ENCODE peak calls at places on chromosomes 1 and 21, in eight cellular contexts. One of them, this sample, is unnamed. For H3K36me3 and H3K9me3, the result is how much of the 10 kb centered on the place peaks cover.

GRCh38 chr1:203342192-203342940 is 8.6 kb downstream of the FMOD start:
- DNase-seq in mucosa of descending colon: peak
- DNase-seq in breast epithelium: no peak
- DNase-seq in H1: no peak
- DNase-seq in astrocyte: peak
- DNase-seq in esophagus squamous epithelium: no peak
- DNase-seq in stomach: peak
- DNase-seq in endothelial cell of umbilical vein: peak
- DNase-seq in this sample: peak

GRCh38 chr1:213419369-213420030 is 368.5 kb downstream of the RPS6KC1 start:
- DNase-seq in H1: no peak
- DNase-seq in stomach: no peak
- DNase-seq in mucosa of descending colon: no peak
- DNase-seq in esophagus squamous epithelium: no peak
- DNase-seq in breast epithelium: no peak
- DNase-seq in astrocyte: no peak
- DNase-seq in endothelial cell of umbilical vein: no peak
- DNase-seq in this sample: no peak

GRCh38 chr1:36843906-36844610 is 190.3 kb downstream of the GRIK3 start:
- DNase-seq in H1: no peak
- DNase-seq in stomach: no peak
- DNase-seq in endothelial cell of umbilical vein: no peak
- DNase-seq in astrocyte: no peak
- DNase-seq in mucosa of descending colon: no peak
- DNase-seq in breast epithelium: no peak
- DNase-seq in esophagus squamous epithelium: no peak
- DNase-seq in this sample: no peak

GRCh38 chr1:30984167-30984870 is 75.8 kb upstream of the SDC3 start:
- DNase-seq in stomach: no peak
- DNase-seq in astrocyte: no peak
- DNase-seq in esophagus squamous epithelium: no peak
- DNase-seq in endothelial cell of umbilical vein: no peak
- DNase-seq in H1: no peak
- DNase-seq in breast epithelium: no peak
- DNase-seq in mucosa of descending colon: no peak
- DNase-seq in this sample: no peak

GRCh38 chr21:35329940-35330670 is 281.0 kb upstream of the RUNX1 start:
- DNase-seq in stomach: no peak
- DNase-seq in breast epithelium: no peak
- DNase-seq in H1: no peak
- DNase-seq in astrocyte: no peak
- DNase-seq in mucosa of descending colon: no peak
- DNase-seq in endothelial cell of umbilical vein: no peak
- DNase-seq in esophagus squamous epithelium: no peak
- DNase-seq in this sample: no peak

GRCh38 chr1:65213271-65213905 is 65.4 kb downstream of the AK4 start:
- DNase-seq in astrocyte: no peak
- DNase-seq in H1: no peak
- DNase-seq in mucosa of descending colon: no peak
- DNase-seq in breast epithelium: no peak
- DNase-seq in endothelial cell of umbilical vein: no peak
- DNase-seq in esophagus squamous epithelium: no peak
- DNase-seq in stomach: no peak
- DNase-seq in this sample: no peak

GRCh38 chr1:41935226-41935625 is 16.5 kb upstream of the HIVEP3 start:
- DNase-seq in astrocyte: peak
- DNase-seq in stomach: no peak
- DNase-seq in mucosa of descending colon: no peak
- DNase-seq in endothelial cell of umbilical vein: peak
- DNase-seq in H1: no peak
- DNase-seq in esophagus squamous epithelium: no peak
- DNase-seq in breast epithelium: no peak
- DNase-seq in this sample: no peak

GRCh38 chr1:156876281-156876680 is 15.6 kb downstream of the NTRK1 start:
- DNase-seq in esophagus squamous epithelium: no peak
- DNase-seq in breast epithelium: no peak
- DNase-seq in stomach: no peak
- DNase-seq in mucosa of descending colon: no peak
- DNase-seq in H1: peak
- DNase-seq in endothelial cell of umbilical vein: no peak
- DNase-seq in astrocyte: no peak
- DNase-seq in this sample: no peak

GRCh38 chr1:16130827-16131226 is 25.0 kb downstream of the EPHA2 start:
- DNase-seq in astrocyte: no peak
- DNase-seq in esophagus squamous epithelium: no peak
- DNase-seq in H1: no peak
- DNase-seq in endothelial cell of umbilical vein: no peak
- DNase-seq in breast epithelium: no peak
- DNase-seq in mucosa of descending colon: no peak
- DNase-seq in stomach: no peak
- DNase-seq in this sample: no peak

GRCh38 chr21:19713324-19713723 is 1284.9 kb upstream of the NCAM2 start:
- DNase-seq in mucosa of descending colon: no peak
- DNase-seq in breast epithelium: no peak
- DNase-seq in astrocyte: no peak
- DNase-seq in endothelial cell of umbilical vein: no peak
- DNase-seq in esophagus squamous epithelium: no peak
- DNase-seq in H1: no peak
- DNase-seq in stomach: no peak
- DNase-seq in this sample: no peak

GRCh38 chr21:35034203-35034926 is 14.7 kb downstream of the RUNX1 start:
- DNase-seq in mucosa of descending colon: no peak
- DNase-seq in esophagus squamous epithelium: no peak
- DNase-seq in breast epithelium: no peak
- DNase-seq in astrocyte: no peak
- DNase-seq in H1: no peak
- DNase-seq in stomach: no peak
- DNase-seq in endothelial cell of umbilical vein: no peak
- DNase-seq in this sample: no peak

GRCh38 chr1:161985301-161985825 is 38.3 kb downstream of the OLFML2B start:
- DNase-seq in mucosa of descending colon: no peak
- DNase-seq in H1: no peak
- DNase-seq in stomach: no peak
- DNase-seq in esophagus squamous epithelium: no peak
- DNase-seq in astrocyte: no peak
- DNase-seq in endothelial cell of umbilical vein: no peak
- DNase-seq in breast epithelium: no peak
- DNase-seq in this sample: no peak

GRCh38 chr1:165595561-165595960 is 35.5 kb upstream of the MGST3 start:
- DNase-seq in endothelial cell of umbilical vein: no peak
- DNase-seq in stomach: no peak
- DNase-seq in breast epithelium: no peak
- DNase-seq in mucosa of descending colon: no peak
- DNase-seq in astrocyte: peak
- DNase-seq in esophagus squamous epithelium: no peak
- DNase-seq in H1: no peak
- DNase-seq in this sample: no peak

GRCh38 chr1:2137257-2138121 is 57.1 kb downstream of the FAAP20 start:
- DNase-seq in mucosa of descending colon: peak
- DNase-seq in stomach: no peak
- DNase-seq in endothelial cell of umbilical vein: no peak
- DNase-seq in esophagus squamous epithelium: no peak
- DNase-seq in H1: no peak
- DNase-seq in breast epithelium: no peak
- DNase-seq in astrocyte: no peak
- DNase-seq in this sample: no peak

GRCh38 chr1:191343816-191344215 is 814.4 kb upstream of the RGS18 start:
- DNase-seq in stomach: no peak
- DNase-seq in astrocyte: peak
- DNase-seq in H1: no peak
- DNase-seq in mucosa of descending colon: no peak
- DNase-seq in esophagus squamous epithelium: no peak
- DNase-seq in endothelial cell of umbilical vein: peak
- DNase-seq in breast epithelium: no peak
- DNase-seq in this sample: peak

GRCh38 chr21:29697555-29698193 is 242.1 kb downstream of the GRIK1 start:
- DNase-seq in astrocyte: peak
- DNase-seq in mucosa of descending colon: no peak
- DNase-seq in stomach: no peak
- DNase-seq in breast epithelium: no peak
- DNase-seq in endothelial cell of umbilical vein: no peak
- DNase-seq in H1: no peak
- DNase-seq in esophagus squamous epithelium: no peak
- DNase-seq in this sample: no peak
- H3K36me3 ChIP-seq in astrocyte: under half
- H3K36me3 ChIP-seq in mucosa of descending colon: under half
- H3K36me3 ChIP-seq in stomach: under half
- H3K36me3 ChIP-seq in breast epithelium: under half
- H3K36me3 ChIP-seq in endothelial cell of umbilical vein: under half
- H3K36me3 ChIP-seq in H1: under half
- H3K36me3 ChIP-seq in esophagus squamous epithelium: under half
- H3K36me3 ChIP-seq in this sample: under half

DNA sequence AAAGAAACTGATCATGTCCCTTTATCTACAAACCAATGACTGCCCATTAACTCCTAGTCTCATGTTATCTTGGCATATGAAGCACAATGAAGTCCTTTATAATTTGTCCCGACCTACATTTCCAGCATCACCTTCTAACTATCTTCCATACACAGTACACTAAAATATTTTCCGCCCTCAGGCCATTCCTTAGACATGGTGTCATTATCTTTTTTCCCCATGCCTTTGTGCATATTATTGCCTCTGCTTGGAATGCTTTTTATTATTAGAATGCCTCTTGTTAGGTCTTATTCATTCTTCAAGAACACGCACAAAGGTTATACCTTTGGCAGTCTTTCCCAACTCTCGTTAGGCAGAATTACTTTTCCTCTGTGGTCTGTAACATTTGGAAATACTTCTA is 39.6 kb downstream of the ATG4C start:
- DNase-seq in breast epithelium: no peak
- DNase-seq in esophagus squamous epithelium: no peak
- DNase-seq in mucosa of descending colon: no peak
- DNase-seq in stomach: no peak
- DNase-seq in H1: no peak
- DNase-seq in astrocyte: peak
- DNase-seq in endothelial cell of umbilical vein: no peak
- DNase-seq in this sample: no peak
- H3K4me3 ChIP-seq in breast epithelium: no peak
- H3K4me3 ChIP-seq in esophagus squamous epithelium: no peak
- H3K4me3 ChIP-seq in mucosa of descending colon: no peak
- H3K4me3 ChIP-seq in stomach: no peak
- H3K4me3 ChIP-seq in H1: no peak
- H3K4me3 ChIP-seq in astrocyte: no peak
- H3K4me3 ChIP-seq in endothelial cell of umbilical vein: no peak
- H3K4me3 ChIP-seq in this sample: no peak

DNA sequence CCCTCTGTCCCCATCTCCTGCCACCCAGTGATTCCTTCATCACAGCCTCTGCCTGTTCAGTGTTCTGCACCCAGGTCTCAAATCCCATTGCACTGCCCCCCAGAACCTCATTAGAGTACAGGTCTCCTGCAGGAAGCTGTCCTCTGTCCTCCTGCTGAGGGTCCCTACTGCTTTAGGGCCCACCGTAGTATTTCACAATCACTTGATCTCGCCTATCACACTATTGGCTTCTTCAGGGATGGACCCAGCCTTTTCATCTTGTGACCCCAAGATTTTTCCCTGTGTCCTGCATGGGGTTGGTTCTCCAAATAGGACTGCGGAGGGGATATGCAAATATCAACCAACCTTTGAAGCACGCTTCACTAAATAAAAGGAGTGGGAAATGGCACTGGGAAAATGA is 331.1 kb upstream of the AJAP1 start:
- DNase-seq in mucosa of descending colon: no peak
- DNase-seq in esophagus squamous epithelium: no peak
- DNase-seq in breast epithelium: no peak
- DNase-seq in H1: no peak
- DNase-seq in astrocyte: no peak
- DNase-seq in stomach: no peak
- DNase-seq in endothelial cell of umbilical vein: no peak
- DNase-seq in this sample: no peak
- H3K9me3 ChIP-seq in mucosa of descending colon: under half
- H3K9me3 ChIP-seq in esophagus squamous epithelium: under half
- H3K9me3 ChIP-seq in breast epithelium: under half
- H3K9me3 ChIP-seq in H1: half or more
- H3K9me3 ChIP-seq in astrocyte: under half
- H3K9me3 ChIP-seq in stomach: under half
- H3K9me3 ChIP-seq in endothelial cell of umbilical vein: under half
- H3K9me3 ChIP-seq in this sample: under half

DNA sequence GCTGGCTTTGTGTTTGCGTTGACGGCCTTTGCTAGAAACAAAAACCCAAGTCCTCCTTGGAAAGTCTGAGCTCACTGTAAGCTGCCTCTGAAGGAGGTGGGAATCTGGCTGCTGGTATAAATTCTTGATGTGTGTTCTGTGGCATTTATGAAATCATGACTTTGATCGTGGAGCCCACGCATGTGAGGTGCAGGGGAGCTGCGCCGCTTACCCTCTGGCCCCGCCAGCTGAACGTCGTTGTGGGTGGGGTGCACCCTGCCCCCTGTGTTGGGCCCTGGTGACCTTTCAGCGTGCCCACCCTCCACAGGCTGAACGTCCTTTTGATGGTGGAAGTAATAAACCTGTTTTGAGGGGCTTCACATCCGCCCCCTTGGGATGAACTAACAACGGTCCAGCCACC is 21.2 kb upstream of the DIP2A start:
- DNase-seq in stomach: no peak
- DNase-seq in astrocyte: no peak
- DNase-seq in endothelial cell of umbilical vein: no peak
- DNase-seq in mucosa of descending colon: no peak
- DNase-seq in breast epithelium: no peak
- DNase-seq in H1: no peak
- DNase-seq in esophagus squamous epithelium: no peak
- DNase-seq in this sample: no peak
- H3K36me3 ChIP-seq in stomach: half or more
- H3K36me3 ChIP-seq in astrocyte: under half
- H3K36me3 ChIP-seq in endothelial cell of umbilical vein: under half
- H3K36me3 ChIP-seq in mucosa of descending colon: under half
- H3K36me3 ChIP-seq in breast epithelium: under half
- H3K36me3 ChIP-seq in H1: half or more
- H3K36me3 ChIP-seq in esophagus squamous epithelium: under half
- H3K36me3 ChIP-seq in this sample: half or more

GRCh38 chr1:43549921-43550597 is 19.4 kb downstream of the PTPRF start:
- DNase-seq in breast epithelium: peak
- DNase-seq in astrocyte: no peak
- DNase-seq in endothelial cell of umbilical vein: no peak
- DNase-seq in mucosa of descending colon: peak
- DNase-seq in H1: peak
- DNase-seq in esophagus squamous epithelium: no peak
- DNase-seq in stomach: peak
- DNase-seq in this sample: no peak
- H3K4me3 ChIP-seq in breast epithelium: peak
- H3K4me3 ChIP-seq in astrocyte: no peak
- H3K4me3 ChIP-seq in endothelial cell of umbilical vein: no peak
- H3K4me3 ChIP-seq in mucosa of descending colon: no peak
- H3K4me3 ChIP-seq in H1: peak
- H3K4me3 ChIP-seq in esophagus squamous epithelium: peak
- H3K4me3 ChIP-seq in stomach: peak
- H3K4me3 ChIP-seq in this sample: no peak

GRCh38 chr21:25405991-25406390 is 201.3 kb downstream of the MRPL39 start:
- DNase-seq in esophagus squamous epithelium: no peak
- DNase-seq in endothelial cell of umbilical vein: no peak
- DNase-seq in stomach: no peak
- DNase-seq in H1: no peak
- DNase-seq in breast epithelium: no peak
- DNase-seq in mucosa of descending colon: no peak
- DNase-seq in astrocyte: no peak
- DNase-seq in this sample: no peak
- H3K9me3 ChIP-seq in esophagus squamous epithelium: under half
- H3K9me3 ChIP-seq in endothelial cell of umbilical vein: under half
- H3K9me3 ChIP-seq in stomach: under half
- H3K9me3 ChIP-seq in H1: under half
- H3K9me3 ChIP-seq in breast epithelium: under half
- H3K9me3 ChIP-seq in mucosa of descending colon: under half
- H3K9me3 ChIP-seq in astrocyte: under half
- H3K9me3 ChIP-seq in this sample: under half

GRCh38 chr1:229457436-229457835 is 23.5 kb upstream of the ACTA1 start:
- DNase-seq in mucosa of descending colon: no peak
- DNase-seq in H1: no peak
- DNase-seq in endothelial cell of umbilical vein: no peak
- DNase-seq in esophagus squamous epithelium: no peak
- DNase-seq in breast epithelium: no peak
- DNase-seq in stomach: no peak
- DNase-seq in astrocyte: no peak
- DNase-seq in this sample: no peak
- H3K36me3 ChIP-seq in mucosa of descending colon: under half
- H3K36me3 ChIP-seq in H1: half or more
- H3K36me3 ChIP-seq in endothelial cell of umbilical vein: under half
- H3K36me3 ChIP-seq in esophagus squamous epithelium: under half
- H3K36me3 ChIP-seq in breast epithelium: under half
- H3K36me3 ChIP-seq in stomach: under half
- H3K36me3 ChIP-seq in astrocyte: under half
- H3K36me3 ChIP-seq in this sample: half or more